ENCODE peak calls at places on chromosomes 1 and 21, in five cellular contexts. I is body of pancreas; C is ecto neural progenitor cell; V is left colon; O is activated T-cell treated with anti-CD3 and anti-CD28 coated beads, Interleukin-2, amount 50 U/mL, for 72 hours. K is an unnamed sample.
A peak's percentile ranks its signal among the peaks of the same experiment; 100 is the strongest.

GRCh38 chr1:68571499-68571898 is 74.6 kb upstream of the DEPDC1 start:
- DNase-seq in I (no peak), C (no peak), V (no peak), O (no peak), K (no peak)

GRCh38 chr1:22177354-22178003 is 34.6 kb upstream of the WNT4 start:
- DNase-seq in I (no peak), C (no peak), V (no peak), O (peak; percentile 30), K (peak; percentile 80)

GRCh38 chr1:180168786-180169640 is 14.3 kb downstream of the QSOX1 start:
- DNase-seq in I (peak; percentile 74), C (peak; percentile 76), V (peak; percentile 81), O (peak; percentile 31), K (peak; percentile 68)

GRCh38 chr1:157994081-157994581 is 686 bp downstream of the KIRREL1 start:
- DNase-seq in I (no peak), C (no peak), V (no peak), O (no peak), K (no peak)

GRCh38 chr21:34074283-34075098 is 1.1 kb downstream of the MRPS6 start:
- DNase-seq in I (no peak), C (peak; percentile 56), V (peak; percentile 38), O (peak; percentile 23), K (no peak)

GRCh38 chr1:243849089-243850012 is 692 bp downstream of the AKT3 start:
- DNase-seq in I (peak; percentile 19), C (peak; percentile 74), V (peak; percentile 41), O (peak; percentile 74), K (peak; percentile 56)

GRCh38 chr1:229204863-229205777 is 65.8 kb upstream of the RAB4A start:
- DNase-seq in I (no peak), C (peak; percentile 53), V (no peak), O (no peak), K (no peak)

GRCh38 chr1:245475116-245475515 is 320.3 kb downstream of the KIF26B start:
- DNase-seq in I (no peak), C (no peak), V (no peak), O (no peak), K (no peak)

GRCh38 chr21:14602418-14602987 is 56.4 kb upstream of the SAMSN1 start:
- DNase-seq in I (no peak), C (no peak), V (no peak), O (no peak), K (peak; percentile 7)

GRCh38 chr1:77779529-77780281 is at the start of gene MIGA1:
- DNase-seq in I (peak; percentile 93), C (peak; percentile 87), V (peak; percentile 89), O (peak; percentile 87), K (peak; percentile 85)

GRCh38 chr1:54291276-54292014 is 91.5 kb downstream of the MRPL37 start:
- DNase-seq in I (no peak), C (no peak), V (no peak), O (no peak), K (no peak)

GRCh38 chr1:98053471-98054366 is 132.9 kb upstream of the DPYD start:
- DNase-seq in I (peak; percentile 50), C (peak; percentile 86), V (peak; percentile 51), O (peak; percentile 76), K (peak; percentile 79)

K was measured in GM13977.